ENCODE peak calls at places on chromosomes 3 and 15, in ten cellular contexts. One of them, this sample, is unnamed.

GRCh38 chr15:52103217-52104207 is 9.1 kb downstream of the BCL2L10 start:
- DNase-seq in bronchial epithelial cell: peak; percentile 93
- DNase-seq in colonic mucosa: no peak
- DNase-seq in SJSA1: peak; percentile 69
- DNase-seq in aorta: peak; percentile 74
- DNase-seq in AG09309: peak; percentile 78
- DNase-seq in breast epithelium: peak; percentile 43
- DNase-seq in cardiac fibroblast: peak; percentile 96
- DNase-seq in lower leg skin: peak; percentile 92
- DNase-seq in A673: peak; percentile 38
- DNase-seq in this sample: peak; percentile 97

GRCh38 chr15:94164202-94164807 is 67.1 kb upstream of the MCTP2 start:
- DNase-seq in breast epithelium: no peak
- DNase-seq in AG09309: no peak
- DNase-seq in A673: peak; percentile 76
- DNase-seq in SJSA1: peak; percentile 50
- DNase-seq in bronchial epithelial cell: peak; percentile 60
- DNase-seq in lower leg skin: no peak
- DNase-seq in cardiac fibroblast: peak; percentile 40
- DNase-seq in aorta: no peak
- DNase-seq in colonic mucosa: peak; percentile 78
- DNase-seq in this sample: peak; percentile 52

GRCh38 chr3:124558898-124559649 is 171.2 kb upstream of the UMPS start:
- DNase-seq in bronchial epithelial cell: peak; percentile 90
- DNase-seq in colonic mucosa: peak; percentile 87
- DNase-seq in breast epithelium: peak; percentile 67
- DNase-seq in SJSA1: peak; percentile 87
- DNase-seq in lower leg skin: peak; percentile 88
- DNase-seq in AG09309: peak; percentile 67
- DNase-seq in aorta: peak; percentile 93
- DNase-seq in A673: peak; percentile 98
- DNase-seq in cardiac fibroblast: peak; percentile 96
- DNase-seq in this sample: peak; percentile 97

GRCh38 chr3:172201136-172201989 is 162.0 kb downstream of the FNDC3B start:
- DNase-seq in cardiac fibroblast: peak; percentile 97
- DNase-seq in AG09309: peak; percentile 96
- DNase-seq in aorta: peak; percentile 89
- DNase-seq in colonic mucosa: peak; percentile 73
- DNase-seq in A673: peak; percentile 83
- DNase-seq in lower leg skin: peak; percentile 95
- DNase-seq in bronchial epithelial cell: peak; percentile 73
- DNase-seq in SJSA1: peak; percentile 66
- DNase-seq in breast epithelium: peak; percentile 40
- DNase-seq in this sample: peak; percentile 98

GRCh38 chr15:57758556-57758955 is 52.0 kb downstream of the POLR2M start:
- DNase-seq in colonic mucosa: no peak
- DNase-seq in cardiac fibroblast: no peak
- DNase-seq in SJSA1: no peak
- DNase-seq in breast epithelium: no peak
- DNase-seq in A673: no peak
- DNase-seq in lower leg skin: no peak
- DNase-seq in AG09309: no peak
- DNase-seq in aorta: no peak
- DNase-seq in bronchial epithelial cell: no peak
- DNase-seq in this sample: no peak

GRCh38 chr3:151230644-151231043 is 27.6 kb upstream of the GPR171 start:
- DNase-seq in A673: no peak
- DNase-seq in aorta: no peak
- DNase-seq in SJSA1: no peak
- DNase-seq in breast epithelium: no peak
- DNase-seq in colonic mucosa: no peak
- DNase-seq in cardiac fibroblast: no peak
- DNase-seq in bronchial epithelial cell: no peak
- DNase-seq in AG09309: no peak
- DNase-seq in lower leg skin: no peak
- DNase-seq in this sample: no peak

GRCh38 chr15:52295421-52295991 is at the start of gene MYO5C:
- DNase-seq in A673: no peak
- DNase-seq in colonic mucosa: peak; percentile 93
- DNase-seq in SJSA1: no peak
- DNase-seq in aorta: peak; percentile 56
- DNase-seq in cardiac fibroblast: peak; percentile 10
- DNase-seq in bronchial epithelial cell: peak; percentile 50
- DNase-seq in breast epithelium: peak; percentile 85
- DNase-seq in AG09309: no peak
- DNase-seq in lower leg skin: peak; percentile 94
- DNase-seq in this sample: no peak

GRCh38 chr15:44261007-44261706 is 27.4 kb upstream of the GOLM2 start:
- DNase-seq in SJSA1: no peak
- DNase-seq in colonic mucosa: no peak
- DNase-seq in bronchial epithelial cell: no peak
- DNase-seq in A673: no peak
- DNase-seq in aorta: no peak
- DNase-seq in AG09309: no peak
- DNase-seq in breast epithelium: no peak
- DNase-seq in cardiac fibroblast: no peak
- DNase-seq in lower leg skin: no peak
- DNase-seq in this sample: no peak

GRCh38 chr3:124097362-124098120 is 105.6 kb upstream of the ROPN1 start:
- DNase-seq in colonic mucosa: no peak
- DNase-seq in cardiac fibroblast: peak; percentile 17
- DNase-seq in SJSA1: no peak
- DNase-seq in breast epithelium: no peak
- DNase-seq in A673: no peak
- DNase-seq in bronchial epithelial cell: peak; percentile 43
- DNase-seq in AG09309: no peak
- DNase-seq in lower leg skin: no peak
- DNase-seq in aorta: no peak
- DNase-seq in this sample: no peak

DNA sequence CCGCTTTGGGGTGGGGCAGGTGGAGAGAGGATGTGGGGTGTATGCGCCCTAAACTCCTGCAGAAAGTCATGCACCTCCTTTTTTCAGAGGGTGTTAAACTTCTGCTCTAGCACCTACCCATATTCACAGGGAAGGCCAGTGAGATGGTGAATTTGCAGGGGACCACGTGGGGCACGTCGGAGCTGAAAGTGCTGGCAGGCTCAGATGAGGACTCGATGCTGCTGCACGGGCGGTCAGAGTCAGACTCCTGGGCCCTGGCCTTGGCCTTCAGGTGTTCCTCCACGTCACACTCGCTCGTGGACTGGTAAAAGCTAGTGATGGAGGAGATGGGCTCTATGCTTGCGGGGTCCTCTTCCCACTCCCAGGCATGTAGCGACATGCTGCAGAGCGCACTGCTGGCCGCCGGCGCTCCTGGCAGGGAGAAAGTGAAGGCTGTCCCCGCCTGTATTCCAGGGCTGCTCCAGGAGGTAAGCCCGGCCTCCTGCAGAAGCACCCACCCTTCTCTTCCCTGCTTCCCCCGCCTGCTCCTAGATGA is 883 bp downstream of the CFAP92 start:
- DNase-seq in cardiac fibroblast: no peak
- DNase-seq in bronchial epithelial cell: no peak
- DNase-seq in aorta: no peak
- DNase-seq in lower leg skin: no peak
- DNase-seq in colonic mucosa: no peak
- DNase-seq in breast epithelium: no peak
- DNase-seq in A673: no peak
- DNase-seq in AG09309: no peak
- DNase-seq in SJSA1: no peak
- DNase-seq in this sample: no peak
- H3K4me3 ChIP-seq in cardiac fibroblast: no peak overlapping the region
- H3K4me3 ChIP-seq in bronchial epithelial cell: peak overlapping the region; percentile 44
- H3K4me3 ChIP-seq in aorta: no peak overlapping the region
- H3K4me3 ChIP-seq in lower leg skin: no peak overlapping the region
- H3K4me3 ChIP-seq in colonic mucosa: no peak overlapping the region
- H3K4me3 ChIP-seq in breast epithelium: peak overlapping the region; percentile 70
- H3K4me3 ChIP-seq in A673: no peak overlapping the region
- H3K4me3 ChIP-seq in AG09309: no peak overlapping the region
- H3K4me3 ChIP-seq in SJSA1: no peak overlapping the region
- H3K4me3 ChIP-seq in this sample: no peak overlapping the region

GRCh38 chr3:119295816-119296484 is 1.8 kb downstream of the ARHGAP31 start:
- DNase-seq in breast epithelium: no peak
- DNase-seq in SJSA1: peak; percentile 22
- DNase-seq in A673: no peak
- DNase-seq in bronchial epithelial cell: no peak
- DNase-seq in colonic mucosa: no peak
- DNase-seq in lower leg skin: no peak
- DNase-seq in AG09309: peak; percentile 20
- DNase-seq in aorta: no peak
- DNase-seq in cardiac fibroblast: peak; percentile 47
- DNase-seq in this sample: peak; percentile 12
- H3K4me3 ChIP-seq in breast epithelium: peak overlapping the region; percentile 96
- H3K4me3 ChIP-seq in SJSA1: peak overlapping the region; percentile 55
- H3K4me3 ChIP-seq in A673: peak overlapping the region; percentile 66
- H3K4me3 ChIP-seq in bronchial epithelial cell: no peak overlapping the region
- H3K4me3 ChIP-seq in colonic mucosa: no peak overlapping the region
- H3K4me3 ChIP-seq in lower leg skin: no peak overlapping the region
- H3K4me3 ChIP-seq in AG09309: peak overlapping the region; percentile 73
- H3K4me3 ChIP-seq in aorta: peak overlapping the region; percentile 79
- H3K4me3 ChIP-seq in cardiac fibroblast: peak overlapping the region; percentile 81
- H3K4me3 ChIP-seq in this sample: peak overlapping the region; percentile 10

GRCh38 chr3:52195823-52196331 is 2.1 kb upstream of the ALAS1 start:
- DNase-seq in SJSA1: no peak
- DNase-seq in A673: no peak
- DNase-seq in cardiac fibroblast: peak; percentile 81
- DNase-seq in bronchial epithelial cell: peak; percentile 51
- DNase-seq in lower leg skin: no peak
- DNase-seq in colonic mucosa: peak; percentile 26
- DNase-seq in AG09309: peak; percentile 62
- DNase-seq in aorta: no peak
- DNase-seq in breast epithelium: peak; percentile 72
- DNase-seq in this sample: peak; percentile 23

GRCh38 chr3:52197499-52197841 is 490 bp upstream of the ALAS1 start:
- DNase-seq in breast epithelium: no peak
- DNase-seq in aorta: no peak
- DNase-seq in cardiac fibroblast: no peak
- DNase-seq in SJSA1: no peak
- DNase-seq in A673: no peak
- DNase-seq in lower leg skin: no peak
- DNase-seq in colonic mucosa: no peak
- DNase-seq in bronchial epithelial cell: no peak
- DNase-seq in AG09309: no peak
- DNase-seq in this sample: no peak

GRCh38 chr3:52197842-52198625 is at the start of gene ALAS1:
- DNase-seq in SJSA1: peak; percentile 96
- DNase-seq in AG09309: no peak
- DNase-seq in breast epithelium: peak; percentile 83
- DNase-seq in lower leg skin: peak; percentile 98
- DNase-seq in aorta: peak; percentile 95
- DNase-seq in colonic mucosa: peak; percentile 94
- DNase-seq in A673: peak; percentile 85
- DNase-seq in bronchial epithelial cell: peak; percentile 70
- DNase-seq in cardiac fibroblast: peak; percentile 87
- DNase-seq in this sample: peak; percentile 72

GRCh38 chr3:52195297-52195597 is 2.7 kb upstream of the ALAS1 start:
- DNase-seq in cardiac fibroblast: no peak
- DNase-seq in breast epithelium: no peak
- DNase-seq in colonic mucosa: no peak
- DNase-seq in A673: no peak
- DNase-seq in SJSA1: no peak
- DNase-seq in aorta: no peak
- DNase-seq in bronchial epithelial cell: no peak
- DNase-seq in AG09309: no peak
- DNase-seq in lower leg skin: no peak
- DNase-seq in this sample: no peak

DNA sequence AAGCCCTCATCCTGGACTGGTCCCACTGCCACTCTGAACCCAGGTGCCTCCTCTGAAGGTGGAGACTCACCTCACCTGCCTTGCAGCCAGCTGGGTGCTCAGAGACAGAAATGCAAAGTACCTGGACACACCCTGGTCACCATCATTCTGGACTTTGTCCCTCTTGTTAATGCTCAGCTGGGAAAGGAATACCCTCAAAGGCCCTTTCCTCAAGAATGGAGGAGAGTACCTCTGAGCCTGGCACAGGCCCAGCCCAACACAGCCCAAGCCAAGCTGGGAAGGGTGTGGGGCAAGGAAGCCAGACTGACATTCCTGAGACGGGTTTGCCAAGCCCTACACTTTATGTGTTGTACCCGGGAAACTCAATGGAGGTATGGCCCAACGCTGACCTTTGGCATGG is 983 bp upstream of the ALAS1 start:
- DNase-seq in aorta: no peak
- DNase-seq in AG09309: no peak
- DNase-seq in cardiac fibroblast: no peak
- DNase-seq in lower leg skin: no peak
- DNase-seq in A673: no peak
- DNase-seq in SJSA1: no peak
- DNase-seq in breast epithelium: no peak
- DNase-seq in bronchial epithelial cell: no peak
- DNase-seq in colonic mucosa: peak; percentile 88
- DNase-seq in this sample: no peak
- H3K4me3 ChIP-seq in aorta: no peak overlapping the region
- H3K4me3 ChIP-seq in AG09309: no peak overlapping the region
- H3K4me3 ChIP-seq in cardiac fibroblast: no peak overlapping the region
- H3K4me3 ChIP-seq in lower leg skin: no peak overlapping the region
- H3K4me3 ChIP-seq in A673: no peak overlapping the region
- H3K4me3 ChIP-seq in SJSA1: no peak overlapping the region
- H3K4me3 ChIP-seq in breast epithelium: peak overlapping the region; percentile 77
- H3K4me3 ChIP-seq in bronchial epithelial cell: no peak overlapping the region
- H3K4me3 ChIP-seq in colonic mucosa: no peak overlapping the region
- H3K4me3 ChIP-seq in this sample: no peak overlapping the region

GRCh38 chr15:63597033-63597790 is at the start of gene FBXL22:
- DNase-seq in lower leg skin: no peak
- DNase-seq in A673: no peak
- DNase-seq in colonic mucosa: peak; percentile 50
- DNase-seq in breast epithelium: no peak
- DNase-seq in SJSA1: peak; percentile 44
- DNase-seq in AG09309: no peak
- DNase-seq in cardiac fibroblast: peak; percentile 22
- DNase-seq in aorta: peak; percentile 67
- DNase-seq in bronchial epithelial cell: no peak
- DNase-seq in this sample: peak; percentile 88

GRCh38 chr15:63595688-63596087 is 1.5 kb upstream of the FBXL22 start:
- DNase-seq in AG09309: no peak
- DNase-seq in SJSA1: no peak
- DNase-seq in bronchial epithelial cell: no peak
- DNase-seq in breast epithelium: no peak
- DNase-seq in colonic mucosa: no peak
- DNase-seq in lower leg skin: no peak
- DNase-seq in cardiac fibroblast: no peak
- DNase-seq in aorta: no peak
- DNase-seq in A673: no peak
- DNase-seq in this sample: no peak

GRCh38 chr15:63597821-63598220 is 634 bp downstream of the FBXL22 start:
- DNase-seq in aorta: no peak
- DNase-seq in colonic mucosa: no peak
- DNase-seq in breast epithelium: no peak
- DNase-seq in lower leg skin: no peak
- DNase-seq in A673: no peak
- DNase-seq in bronchial epithelial cell: no peak
- DNase-seq in SJSA1: no peak
- DNase-seq in cardiac fibroblast: no peak
- DNase-seq in AG09309: no peak
- DNase-seq in this sample: no peak

GRCh38 chr15:63595066-63595465 is 2.1 kb upstream of the FBXL22 start:
- DNase-seq in cardiac fibroblast: no peak
- DNase-seq in A673: no peak
- DNase-seq in breast epithelium: no peak
- DNase-seq in SJSA1: no peak
- DNase-seq in lower leg skin: no peak
- DNase-seq in colonic mucosa: no peak
- DNase-seq in aorta: peak; percentile 52
- DNase-seq in AG09309: no peak
- DNase-seq in bronchial epithelial cell: peak; percentile 59
- DNase-seq in this sample: no peak

GRCh38 chr15:63596666-63597032 is 538 bp upstream of the FBXL22 start:
- DNase-seq in breast epithelium: no peak
- DNase-seq in lower leg skin: no peak
- DNase-seq in colonic mucosa: no peak
- DNase-seq in cardiac fibroblast: peak; percentile 25
- DNase-seq in aorta: no peak
- DNase-seq in SJSA1: no peak
- DNase-seq in AG09309: no peak
- DNase-seq in A673: no peak
- DNase-seq in bronchial epithelial cell: no peak
- DNase-seq in this sample: peak; percentile 46
- H3K4me3 ChIP-seq in breast epithelium: peak overlapping the region; percentile 53
- H3K4me3 ChIP-seq in lower leg skin: no peak overlapping the region
- H3K4me3 ChIP-seq in colonic mucosa: no peak overlapping the region
- H3K4me3 ChIP-seq in cardiac fibroblast: no peak overlapping the region
- H3K4me3 ChIP-seq in aorta: no peak overlapping the region
- H3K4me3 ChIP-seq in SJSA1: no peak overlapping the region
- H3K4me3 ChIP-seq in AG09309: no peak overlapping the region
- H3K4me3 ChIP-seq in A673: no peak overlapping the region
- H3K4me3 ChIP-seq in bronchial epithelial cell: no peak overlapping the region
- H3K4me3 ChIP-seq in this sample: no peak overlapping the region

This sample was measured in fibroblast of lung.